ENCODE peak calls at places on chromosomes 13 and 19, in ten cellular contexts. L, Y, M, E, K, X, A, D, J and U are unnamed samples.

GRCh38 chr19:7533281-7533819 is 2.2 kb upstream of the PNPLA6 start:
- DNase-seq in L (peak; percentile 83), Y (no peak), M (no peak), E (peak; percentile 35), K (peak; percentile 79), X (no peak), A (no peak), D (peak; percentile 28), J (peak; percentile 90), U (no peak)

GRCh38 chr19:32674959-32675719 is at the start of gene ANKRD27:
- DNase-seq in L (peak; percentile 99), Y (peak; percentile 98), M (peak; percentile 95), E (peak; percentile 99), K (peak; percentile 98), X (peak; percentile 99), A (peak; percentile 97), D (peak; percentile 96), J (peak; percentile 99), U (peak; percentile 93)

GRCh38 chr13:27406178-27406939 is 18.1 kb upstream of the GTF3A start:
- DNase-seq in L (no peak), Y (peak; percentile 35), M (no peak), E (peak; percentile 31), K (peak; percentile 56), X (no peak), A (peak; percentile 62), D (peak; percentile 49), J (no peak), U (peak; percentile 44)

GRCh38 chr13:42821437-42821836 is 40.1 kb downstream of the FAM216B start:
- DNase-seq in L (no peak), Y (no peak), M (no peak), E (no peak), K (peak; percentile 73), X (no peak), A (peak; percentile 64), D (peak; percentile 93), J (no peak), U (no peak)

GRCh38 chr19:44517146-44517545 is 12.3 kb downstream of the CEACAM20 start:
- DNase-seq in L (no peak), Y (no peak), M (no peak), E (no peak), K (no peak), X (no peak), A (no peak), D (peak; percentile 13), J (no peak), U (no peak)

GRCh38 chr13:110799246-110800236 is 86.0 kb downstream of the ING1 start:
- DNase-seq in L (no peak), Y (no peak), M (no peak), E (no peak), K (peak; percentile 96), X (no peak), A (no peak), D (peak; percentile 95), J (peak; percentile 73), U (no peak)

GRCh38 chr19:7442423-7442822 is 46.4 kb downstream of the PEX11G start:
- DNase-seq in L (no peak), Y (no peak), M (no peak), E (no peak), K (peak; percentile 54), X (no peak), A (no peak), D (no peak), J (no peak), U (no peak)

GRCh38 chr13:65719831-65720230 is 1510.3 kb downstream of the PCDH9 start:
- DNase-seq in L (no peak), Y (no peak), M (no peak), E (peak; percentile 8), K (no peak), X (no peak), A (no peak), D (no peak), J (no peak), U (no peak)

GRCh38 chr13:113595131-113595530 is 10.6 kb downstream of the TFDP1 start:
- DNase-seq in L (no peak), Y (no peak), M (no peak), E (no peak), K (no peak), X (no peak), A (no peak), D (no peak), J (no peak), U (peak; percentile 1)

GRCh38 chr19:58366576-58367430 is 4.3 kb upstream of the ZNF497 start:
- DNase-seq in L (no peak), Y (no peak), M (no peak), E (no peak), K (no peak), X (no peak), A (no peak), D (no peak), J (no peak), U (no peak)

GRCh38 chr13:20719783-20720182 is 16.3 kb downstream of the IL17D start:
- DNase-seq in L (no peak), Y (no peak), M (no peak), E (no peak), K (no peak), X (no peak), A (no peak), D (no peak), J (no peak), U (no peak)

GRCh38 chr13:44093607-44094583 is 214.2 kb downstream of the LACC1 start:
- DNase-seq in L (no peak), Y (no peak), M (no peak), E (no peak), K (peak; percentile 6), X (no peak), A (no peak), D (no peak), J (no peak), U (no peak)

GRCh38 chr19:52331757-52332156 is 4.3 kb upstream of the ZNF610 start:
- DNase-seq in L (no peak), Y (peak; percentile 9), M (no peak), E (no peak), K (peak; percentile 20), X (no peak), A (no peak), D (no peak), J (no peak), U (no peak)

GRCh38 chr13:63094069-63094468 is 1678.4 kb upstream of the PCDH20 start:
- DNase-seq in L (no peak), Y (no peak), M (no peak), E (no peak), K (no peak), X (no peak), A (no peak), D (peak; percentile 50), J (no peak), U (no peak)

DNA sequence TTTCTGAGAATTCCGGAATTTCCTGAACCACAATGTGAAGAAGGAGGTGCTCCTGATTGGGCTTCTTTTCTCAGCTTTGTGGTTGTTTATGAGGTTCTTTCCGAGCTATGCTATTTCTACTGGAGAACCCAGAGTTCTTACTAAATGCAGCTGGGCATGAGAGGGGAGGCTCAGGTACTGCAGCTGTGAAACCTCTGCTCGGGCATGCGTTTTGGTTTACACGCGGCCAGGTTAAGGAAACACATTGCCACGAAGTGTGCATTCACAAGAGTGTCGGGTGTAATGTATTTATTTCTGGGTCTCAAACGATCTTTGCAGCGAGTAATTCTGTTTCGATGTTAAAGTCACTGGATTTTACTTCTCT is 657 bp upstream of the MIR17HG start:
- DNase-seq in L (no peak), Y (peak; percentile 32), M (no peak), E (peak; percentile 51), K (peak; percentile 10), X (peak; percentile 51), A (peak; percentile 13), D (no peak), J (no peak), U (no peak)
- H3K27me3 ChIP-seq in L (peaks cover 32% of the 10 kb centered on the region), Y (peaks cover 10% of the 10 kb centered on the region), M (peaks cover 40% of the 10 kb centered on the region), E (peaks cover 50% of the 10 kb centered on the region), K (no peaks in the 10 kb centered on the region), X (no peaks in the 10 kb centered on the region), A (peaks cover 48% of the 10 kb centered on the region), D (peaks cover 8% of the 10 kb centered on the region), J (no peaks in the 10 kb centered on the region), U (peaks cover 48% of the 10 kb centered on the region)

GRCh38 chr19:1619703-1620102 is 14.4 kb upstream of the UQCR11 start:
- DNase-seq in L (no peak), Y (no peak), M (no peak), E (no peak), K (no peak), X (no peak), A (no peak), D (no peak), J (no peak), U (no peak)
- H3K36me3 ChIP-seq in L (peaks cover 97% of the 10 kb centered on the region), Y (peaks cover 8% of the 10 kb centered on the region), M (peaks cover 32% of the 10 kb centered on the region), E (no peaks in the 10 kb centered on the region), K (peaks cover 24% of the 10 kb centered on the region), X (no peaks in the 10 kb centered on the region), A (no peaks in the 10 kb centered on the region), D (peaks cover 63% of the 10 kb centered on the region), J (peaks cover 7% of the 10 kb centered on the region), U (peaks cover 75% of the 10 kb centered on the region)

DNA sequence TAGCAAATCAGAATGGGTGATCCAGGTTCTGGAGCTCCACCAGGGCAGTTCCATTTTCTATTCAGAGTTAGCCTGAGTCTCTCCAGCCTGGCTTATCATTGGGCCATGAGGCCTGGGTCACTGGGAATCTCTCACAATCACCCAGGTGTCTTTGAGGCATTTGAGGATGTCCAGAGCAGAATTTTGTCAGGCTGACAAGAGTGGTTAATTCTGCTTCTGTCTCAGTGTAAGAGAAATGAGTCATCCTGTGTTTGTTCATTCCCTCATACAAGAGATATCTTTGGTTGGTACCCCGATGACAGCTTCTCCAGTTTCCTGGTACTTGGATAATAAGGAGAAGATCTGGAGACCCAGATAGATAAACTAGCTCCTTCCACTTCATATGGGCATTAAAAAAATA is 10.4 kb downstream of the ZNF93 start:
- DNase-seq in L (no peak), Y (peak; percentile 14), M (no peak), E (no peak), K (peak; percentile 59), X (no peak), A (no peak), D (peak; percentile 26), J (no peak), U (no peak)
- H3K4me3 ChIP-seq in L (no peak overlapping the region), Y (no peak overlapping the region), M (no peak overlapping the region), E (no peak overlapping the region), K (no peak overlapping the region), X (no peak overlapping the region), A (no peak overlapping the region), D (no peak overlapping the region), J (no peak overlapping the region), U (no peak overlapping the region)

GRCh38 chr19:46635920-46636761 is at the start of gene GNG8:
- DNase-seq in L (no peak), Y (no peak), M (no peak), E (peak; percentile 72), K (no peak), X (no peak), A (no peak), D (no peak), J (no peak), U (no peak)

GRCh38 chr19:46634656-46635218 is 1.3 kb downstream of the GNG8 start:
- DNase-seq in L (no peak), Y (no peak), M (no peak), E (peak; percentile 55), K (no peak), X (no peak), A (no peak), D (no peak), J (no peak), U (no peak)

GRCh38 chr19:46633130-46633529 is 2.9 kb downstream of the GNG8 start:
- DNase-seq in L (no peak), Y (no peak), M (no peak), E (no peak), K (no peak), X (no peak), A (no peak), D (no peak), J (no peak), U (no peak)

GRCh38 chr19:46631481-46631880 is 4.5 kb downstream of the GNG8 start:
- DNase-seq in L (peak; percentile 48), Y (peak; percentile 35), M (no peak), E (no peak), K (peak; percentile 72), X (no peak), A (no peak), D (peak; percentile 61), J (no peak), U (no peak)

GRCh38 chr19:46634045-46634655 is 1.9 kb downstream of the GNG8 start:
- DNase-seq in L (peak; percentile 80), Y (peak; percentile 85), M (peak; percentile 87), E (peak; percentile 95), K (peak; percentile 85), X (peak; percentile 98), A (peak; percentile 84), D (peak; percentile 64), J (peak; percentile 91), U (peak; percentile 70)
- H3K27me3 ChIP-seq in L (peaks cover 63% of the 10 kb centered on the region), Y (peaks cover 3% of the 10 kb centered on the region), M (no peaks in the 10 kb centered on the region), E (peaks cover 68% of the 10 kb centered on the region), K (peaks cover 4% of the 10 kb centered on the region), X (no peaks in the 10 kb centered on the region), A (no peaks in the 10 kb centered on the region), D (no peaks in the 10 kb centered on the region), J (no peaks in the 10 kb centered on the region), U (no peaks in the 10 kb centered on the region)